ENCODE peak calls at places on chromosomes 13 and 19, in nine cellular contexts. I, T, F, L, P, A, N, Z and O are unnamed samples.

GRCh38 chr13:43838909-43839308 is 40.6 kb downstream of the CCDC122 start:
- DNase-seq in L (no peak), F (no peak), A (no peak), T (no peak), N (no peak), Z (no peak), P (no peak), I (no peak), O (no peak)

GRCh38 chr13:76516013-76516412 is 370.2 kb downstream of the KCTD12 start:
- DNase-seq in T (no peak), I (peak), F (no peak), N (no peak), A (no peak), P (no peak), L (no peak), Z (no peak), O (no peak)

GRCh38 chr13:100550433-100550832 is 38.2 kb downstream of the GGACT start:
- DNase-seq in I (no peak), A (peak), F (no peak), N (no peak), L (no peak), P (no peak), T (no peak), Z (no peak), O (no peak)

GRCh38 chr19:18156841-18157464 is 4.0 kb downstream of the PIK3R2 start:
- DNase-seq in L (peak), A (peak), F (no peak), Z (no peak), P (peak), T (no peak), I (peak), N (no peak), O (no peak)

GRCh38 chr13:113059891-113060290 is 45.7 kb upstream of the F7 start:
- DNase-seq in T (no peak), Z (no peak), P (no peak), N (no peak), F (no peak), I (no peak), A (peak), L (no peak), O (no peak)

GRCh38 chr19:44684892-44685847 is 13.8 kb upstream of the CEACAM16 start:
- DNase-seq in A (peak), P (peak), T (peak), F (no peak), I (peak), N (no peak), Z (no peak), L (no peak), O (no peak)

GRCh38 chr13:66367356-66367755 is 862.8 kb downstream of the PCDH9 start:
- DNase-seq in L (no peak), I (no peak), P (no peak), A (no peak), Z (no peak), T (no peak), F (no peak), N (no peak), O (no peak)

GRCh38 chr13:104357174-104357573 is 1291.0 kb upstream of the SLC10A2 start:
- DNase-seq in P (no peak), F (no peak), Z (no peak), A (no peak), N (no peak), T (no peak), L (no peak), I (peak), O (no peak)

GRCh38 chr13:35891486-35891885 is 239.7 kb downstream of the DCLK1 start:
- DNase-seq in I (no peak), P (no peak), F (no peak), T (no peak), L (no peak), Z (no peak), N (no peak), A (no peak), O (no peak)

GRCh38 chr13:52842440-52842839 is 6.0 kb downstream of the PCDH8 start:
- DNase-seq in T (no peak), L (no peak), P (no peak), A (no peak), Z (no peak), N (no peak), F (no peak), I (no peak), O (no peak)

GRCh38 chr19:1389033-1389940 is 5.6 kb downstream of the NDUFS7 start:
- DNase-seq in T (no peak), P (no peak), L (no peak), A (no peak), Z (no peak), F (no peak), I (no peak), N (no peak), O (no peak)

GRCh38 chr13:92807343-92807742 is 419.3 kb upstream of the GPC6 start:
- DNase-seq in I (no peak), P (no peak), A (no peak), T (no peak), F (no peak), N (no peak), Z (no peak), L (no peak), O (no peak)

GRCh38 chr19:2475018-2475701 is 767 bp upstream of the GADD45B start:
- DNase-seq in T (peak), I (peak), N (peak), P (no peak), F (peak), L (peak), A (peak), Z (no peak), O (peak)

GRCh38 chr13:32940601-32941000 is 75.6 kb upstream of the KL start:
- DNase-seq in N (no peak), I (no peak), Z (no peak), T (peak), P (no peak), A (no peak), F (no peak), L (peak), O (no peak)

GRCh38 chr19:51598159-51598915 is 27.3 kb downstream of the ZNF175 start:
- DNase-seq in T (no peak), I (no peak), N (no peak), L (no peak), P (no peak), A (no peak), Z (no peak), F (no peak), O (no peak)

GRCh38 chr19:19627716-19628498 is at the start of gene LPAR2:
- DNase-seq in A (peak), P (no peak), Z (peak), T (no peak), N (peak), F (peak), I (peak), L (no peak), O (peak)

GRCh38 chr13:103067751-103068563 is 1.7 kb upstream of the SLC10A2 start:
- DNase-seq in P (no peak), A (peak), F (peak), Z (no peak), T (no peak), I (peak), L (no peak), N (no peak), O (no peak)

GRCh38 chr13:100510208-100510997 is 78.2 kb downstream of the GGACT start:
- DNase-seq in L (no peak), N (no peak), I (no peak), Z (no peak), T (no peak), P (no peak), A (peak), F (peak), O (no peak)

GRCh38 chr13:44331912-44332840 is 41.4 kb upstream of the SERP2 start:
- DNase-seq in P (no peak), T (peak), Z (no peak), L (peak), I (no peak), F (no peak), A (peak), N (no peak), O (no peak)

GRCh38 chr13:46213242-46213641 is 1.5 kb downstream of the LRRC63 start:
- DNase-seq in P (no peak), F (no peak), T (no peak), Z (no peak), I (no peak), A (no peak), N (no peak), L (no peak), O (no peak)

GRCh38 chr13:66849706-66850105 is 380.4 kb downstream of the PCDH9 start:
- DNase-seq in T (no peak), F (peak), P (no peak), L (no peak), Z (no peak), N (no peak), I (no peak), A (peak), O (no peak)

GRCh38 chr19:15452111-15453047 is 2.6 kb upstream of the WIZ start:
- DNase-seq in P (peak), A (peak), T (peak), Z (no peak), I (peak), L (peak), N (no peak), F (peak), O (no peak)

GRCh38 chr13:94710881-94711560 is 1.3 kb downstream of the SOX21 start:
- DNase-seq in P (no peak), L (peak), Z (no peak), T (no peak), N (no peak), I (peak), F (peak), A (peak), O (no peak)

GRCh38 chr13:24822640-24823039 is 58.7 kb downstream of the RNF17 start:
- DNase-seq in T (no peak), L (no peak), I (no peak), Z (no peak), F (no peak), N (no peak), A (no peak), P (no peak), O (no peak)